ENCODE peak calls at places on chromosome 2, in five cellular contexts. C, A, B, R and Y are unnamed samples.
A peak's percentile ranks its signal among the peaks of the same experiment; 100 is the strongest.

GRCh38 chr2:107414376-107414775 is 412.3 kb upstream of the RGPD4 start:
- DNase-seq in R (peak; percentile 15), B (no peak), C (no peak), A (no peak), Y (no peak)

GRCh38 chr2:143903172-143903856 is 616.6 kb downstream of the ZEB2 start:
- DNase-seq in A (peak; percentile 3), R (peak; percentile 19), B (no peak), C (no peak), Y (no peak)

GRCh38 chr2:157489981-157490380 is 46.1 kb upstream of the CYTIP start:
- DNase-seq in R (no peak), A (no peak), B (no peak), C (no peak), Y (no peak)

GRCh38 chr2:190551928-190552327 is 17.4 kb upstream of the NEMP2 start:
- DNase-seq in A (no peak), R (no peak), C (no peak), B (no peak), Y (no peak)

GRCh38 chr2:27263287-27264252 is 723 bp upstream of the SLC30A3 start:
- DNase-seq in R (no peak), A (no peak), B (no peak), C (peak; percentile 31), Y (no peak)

GRCh38 chr2:70767699-70768584 is at the start of gene ADD2:
- DNase-seq in C (peak; percentile 21), R (peak; percentile 62), A (peak; percentile 46), B (peak; percentile 43), Y (peak; percentile 32)

GRCh38 chr2:164589522-164589921 is 31.8 kb downstream of the GRB14 start:
- DNase-seq in C (no peak), R (peak; percentile 73), B (no peak), A (peak; percentile 66), Y (no peak)

GRCh38 chr2:28390857-28391563 is 1.6 kb upstream of the FOSL2 start:
- DNase-seq in C (peak; percentile 89), B (peak; percentile 73), R (peak; percentile 89), A (no peak), Y (no peak)

GRCh38 chr2:40844353-40845277 is 392.7 kb upstream of the SLC8A1 start:
- DNase-seq in B (no peak), A (no peak), R (no peak), C (no peak), Y (no peak)
- TF ChIP-seq CTCF in B (no peak), A (no peak), R (no peak), C (no peak), Y (peak; percentile 23)

GRCh38 chr2:101342625-101343008 is 34.1 kb upstream of the RNF149 start:
- DNase-seq in C (no peak), B (no peak), R (no peak), A (no peak), Y (no peak)
- H3K4me3 ChIP-seq in C (no peak overlapping the region), B (no peak overlapping the region), R (no peak overlapping the region), A (no peak overlapping the region), Y (no peak overlapping the region)

GRCh38 chr2:68413466-68413865 is 48.4 kb downstream of the PLEK start:
- DNase-seq in A (no peak), C (no peak), B (no peak), R (no peak), Y (no peak)

GRCh38 chr2:68412127-68412819 is 47.2 kb downstream of the PLEK start:
- DNase-seq in B (no peak), R (no peak), C (no peak), A (no peak), Y (peak; percentile 51)

GRCh38 chr2:68414452-68414851 is 49.4 kb downstream of the PLEK start:
- DNase-seq in C (no peak), A (no peak), B (no peak), R (no peak), Y (no peak)

GRCh38 chr2:68414862-68415261 is 49.8 kb downstream of the PLEK start:
- DNase-seq in R (no peak), C (no peak), B (no peak), A (no peak), Y (no peak)

GRCh38 chr2:68411397-68412126 is 46.5 kb downstream of the PLEK start:
- DNase-seq in R (no peak), C (no peak), B (no peak), A (no peak), Y (peak; percentile 54)
- H3K36me3 ChIP-seq in R (no peaks in the 10 kb centered on the region), C (no peaks in the 10 kb centered on the region), B (no peaks in the 10 kb centered on the region), A (no peaks in the 10 kb centered on the region), Y (no peaks in the 10 kb centered on the region)

DNA sequence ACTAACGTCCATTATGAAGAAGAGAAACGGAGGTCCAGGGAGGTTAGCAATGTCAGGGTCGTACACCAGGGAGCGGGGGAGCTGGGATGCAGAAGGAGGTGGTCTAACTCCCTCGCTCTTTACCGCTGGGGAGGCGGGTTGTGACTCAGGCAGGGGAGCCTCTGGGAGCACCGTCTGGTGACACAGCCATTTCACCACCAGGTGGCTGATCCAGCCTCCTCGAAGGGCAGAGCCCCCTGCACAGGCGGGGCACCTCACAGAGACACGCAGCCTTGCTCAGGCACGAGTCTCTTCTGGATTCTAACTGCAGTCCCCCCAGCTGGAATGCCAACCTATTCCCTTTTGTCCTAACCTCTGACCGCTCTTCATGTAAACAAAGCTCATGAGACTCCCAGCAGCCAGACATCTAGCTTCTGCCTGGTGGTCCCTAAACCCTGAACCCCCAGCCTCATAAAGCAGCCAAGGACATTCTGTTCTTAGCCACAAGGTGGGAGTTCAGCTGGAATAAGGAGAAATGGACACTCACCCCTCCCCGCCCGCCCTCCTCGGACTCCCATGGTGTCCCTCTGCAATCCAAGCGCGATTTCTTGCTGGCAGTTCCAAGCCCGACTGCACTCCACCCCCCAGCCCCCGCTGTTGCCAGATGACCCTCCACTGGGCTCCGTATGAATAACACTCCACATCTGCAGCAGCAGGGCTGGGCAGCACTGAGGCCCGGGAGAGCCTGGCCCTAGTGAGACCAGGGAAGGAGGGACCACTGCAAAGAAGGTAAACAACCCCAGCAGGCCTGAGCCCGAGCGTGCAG is 84.4 kb downstream of the TNS1 start:
- DNase-seq in A (peak; percentile 42), R (peak; percentile 60), C (no peak), B (no peak), Y (no peak)
- TF ChIP-seq CTCF in A (peak; percentile 22), R (no peak), C (peak; percentile 11), B (no peak), Y (peak; percentile 13)

DNA sequence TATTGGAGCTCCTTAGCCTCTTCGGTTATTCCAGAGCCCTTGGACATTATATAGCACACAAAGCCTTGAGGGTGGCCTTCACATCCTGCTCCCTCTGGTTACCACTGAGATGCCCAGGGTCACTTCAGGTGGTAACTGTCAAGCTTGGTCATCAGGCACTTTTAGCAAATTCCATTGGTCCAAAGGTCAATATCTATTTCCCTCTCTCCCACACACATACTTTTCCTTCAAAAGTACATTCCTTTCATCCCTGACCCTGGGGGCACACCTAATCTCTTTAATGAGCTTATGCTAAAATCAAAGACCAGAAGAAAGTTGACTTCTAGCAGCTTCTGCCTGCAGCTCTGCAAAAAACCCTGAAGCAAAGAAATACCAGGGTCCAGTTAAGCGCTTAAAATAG is 172.0 kb upstream of the NRP2 start:
- DNase-seq in R (peak; percentile 27), A (no peak), C (no peak), B (no peak), Y (no peak)
- H3K4me3 ChIP-seq in R (no peak overlapping the region), A (no peak overlapping the region), C (no peak overlapping the region), B (no peak overlapping the region), Y (no peak overlapping the region)

GRCh38 chr2:15603044-15603765 is 11.5 kb downstream of the DDX1 start:
- DNase-seq in A (no peak), B (no peak), R (no peak), C (no peak), Y (no peak)
- H3K36me3 ChIP-seq in A (peaks cover 86% of the 10 kb centered on the region), B (peaks cover 55% of the 10 kb centered on the region), R (peaks cover 19% of the 10 kb centered on the region), C (peaks cover 36% of the 10 kb centered on the region), Y (peaks cover 17% of the 10 kb centered on the region)